ENCODE peak calls at places on chromosomes 16 and 17, in nine cellular contexts. Z is lower leg skin, H is A549, X is uterus, O is gastrocnemius medialis, A is prostate gland, E is Peyer's patch, D is breast epithelium, P is H54. L is an unnamed sample.

GRCh38 chr17:77696151-77696719 is 262.3 kb upstream of the TNRC6C start:
- DNase-seq in H (no peak), O (no peak), P (no peak), D (no peak), E (no peak), X (no peak), Z (peak), A (no peak), L (no peak)

GRCh38 chr17:7260601-7261376 is 1.5 kb downstream of the CLDN7 start:
- DNase-seq in A (peak), E (peak), D (peak), H (no peak), P (no peak), Z (no peak), O (no peak), X (no peak), L (peak)

GRCh38 chr17:46140645-46141197 is 52.5 kb downstream of the KANSL1 start:
- DNase-seq in X (no peak), A (no peak), P (no peak), E (no peak), Z (no peak), D (no peak), O (no peak), H (no peak), L (no peak)

GRCh38 chr16:57245472-57246113 is 534 bp downstream of the ARL2BP start:
- DNase-seq in X (peak), A (peak), E (no peak), Z (no peak), D (no peak), P (no peak), O (peak), H (peak), L (peak)

GRCh38 chr17:395974-396373 is 43.4 kb upstream of the RPH3AL start:
- DNase-seq in A (no peak), Z (no peak), O (no peak), E (no peak), X (no peak), D (no peak), P (no peak), H (no peak), L (no peak)

GRCh38 chr16:71746442-71747046 is 22.0 kb upstream of the PHLPP2 start:
- DNase-seq in A (no peak), D (no peak), P (no peak), O (no peak), E (peak), Z (no peak), H (peak), X (no peak), L (peak)

GRCh38 chr17:1229891-1230571 is 40.2 kb upstream of the BHLHA9 start:
- DNase-seq in O (no peak), X (no peak), D (no peak), Z (no peak), E (peak), A (no peak), P (no peak), H (no peak), L (no peak)

GRCh38 chr17:39939588-39940419 is 12.3 kb downstream of the LRRC3C start:
- DNase-seq in E (no peak), X (peak), A (no peak), Z (no peak), D (no peak), H (peak), O (no peak), P (peak), L (peak)

GRCh38 chr17:78301821-78302213 is 58.1 kb downstream of the SOCS3 start:
- DNase-seq in X (no peak), E (no peak), A (no peak), P (no peak), Z (no peak), H (no peak), D (no peak), O (no peak), L (no peak)

GRCh38 chr17:30253316-30253715 is 17.8 kb upstream of the SLC6A4 start:
- DNase-seq in X (no peak), A (peak), Z (no peak), D (no peak), E (no peak), O (no peak), H (no peak), P (no peak), L (peak)

GRCh38 chr17:77343031-77343866 is 202.5 kb downstream of the SEC14L1 start:
- DNase-seq in D (peak), H (no peak), Z (peak), O (no peak), E (peak), X (no peak), A (no peak), P (no peak), L (no peak)

GRCh38 chr17:5272313-5272712 is 9.8 kb upstream of the RABEP1 start:
- DNase-seq in Z (peak), D (no peak), X (no peak), O (no peak), H (no peak), E (no peak), A (no peak), P (no peak), L (no peak)

GRCh38 chr17:82687375-82687861 is 11.1 kb downstream of the RAB40B start:
- DNase-seq in Z (no peak), O (no peak), X (no peak), P (no peak), D (no peak), H (peak), E (no peak), A (peak), L (no peak)

GRCh38 chr17:31398381-31399275 is 7.2 kb downstream of the RAB11FIP4 start:
- DNase-seq in X (no peak), Z (peak), D (no peak), E (peak), A (no peak), O (no peak), P (no peak), H (no peak), L (no peak)

GRCh38 chr16:10947211-10947787 is 2.9 kb downstream of the CLEC16A start:
- DNase-seq in E (no peak), Z (no peak), H (no peak), A (no peak), X (no peak), O (no peak), D (no peak), P (no peak), L (no peak)

GRCh38 chr16:10945065-10945787 is 862 bp downstream of the CLEC16A start:
- DNase-seq in E (no peak), H (no peak), O (no peak), A (no peak), Z (no peak), P (no peak), D (no peak), X (no peak), L (no peak)

GRCh38 chr16:10942352-10943297 is at the start of gene DEXI:
- DNase-seq in X (peak), Z (peak), E (peak), O (peak), A (peak), D (peak), P (peak), H (peak), L (peak)

GRCh38 chr16:10946308-10946707 is 1.9 kb downstream of the CLEC16A start:
- DNase-seq in Z (no peak), D (no peak), A (no peak), H (no peak), X (no peak), O (no peak), E (no peak), P (no peak), L (no peak)

DNA sequence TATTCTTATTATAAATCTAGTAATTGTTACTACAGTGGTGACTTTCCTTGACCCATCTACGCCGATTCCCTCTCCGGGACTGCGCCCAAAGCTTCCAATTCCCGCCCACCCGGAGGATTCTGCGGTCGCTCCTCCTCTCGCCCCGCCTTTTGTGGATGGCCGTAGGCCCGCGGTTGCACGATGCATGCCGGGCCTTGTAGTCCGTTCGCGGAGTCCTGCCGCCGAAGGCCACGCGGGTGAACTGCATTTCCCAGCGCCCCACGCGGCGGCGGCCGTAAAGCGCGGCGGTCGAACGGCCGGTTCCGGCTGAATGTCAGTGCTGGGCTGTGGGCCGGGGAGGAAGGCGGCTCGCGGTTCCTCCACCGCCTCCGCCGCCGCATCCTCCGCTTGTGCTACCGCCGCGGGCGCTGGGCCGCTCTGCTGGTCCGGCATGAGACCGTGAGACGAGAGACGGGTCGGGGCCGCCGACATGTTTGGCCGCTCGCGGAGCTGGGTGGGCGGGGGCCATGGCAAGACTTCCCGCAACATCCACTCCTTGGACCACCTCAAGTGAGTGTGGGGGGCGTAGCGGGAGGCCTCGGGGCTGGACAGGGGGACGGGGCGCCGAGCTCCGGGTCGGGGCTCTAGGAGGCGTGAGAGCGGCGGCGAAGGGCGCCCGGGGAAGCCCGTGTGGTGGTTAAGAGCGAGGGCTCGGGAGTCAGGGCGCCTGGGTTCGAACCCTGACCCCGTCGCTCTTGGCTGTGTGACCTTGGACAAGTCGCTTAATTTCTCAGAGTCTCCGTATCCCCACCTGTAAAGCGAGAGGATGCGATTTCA is at the start of gene CLEC16A:
- DNase-seq in O (peak), P (peak), D (peak), H (peak), E (peak), A (peak), Z (peak), X (peak), L (peak)
- TF ChIP-seq POLR2A in O (peak), P (peak), D (peak), H (peak), E (peak), A (peak), Z (no peak), X (no peak), L (peak)

DNA sequence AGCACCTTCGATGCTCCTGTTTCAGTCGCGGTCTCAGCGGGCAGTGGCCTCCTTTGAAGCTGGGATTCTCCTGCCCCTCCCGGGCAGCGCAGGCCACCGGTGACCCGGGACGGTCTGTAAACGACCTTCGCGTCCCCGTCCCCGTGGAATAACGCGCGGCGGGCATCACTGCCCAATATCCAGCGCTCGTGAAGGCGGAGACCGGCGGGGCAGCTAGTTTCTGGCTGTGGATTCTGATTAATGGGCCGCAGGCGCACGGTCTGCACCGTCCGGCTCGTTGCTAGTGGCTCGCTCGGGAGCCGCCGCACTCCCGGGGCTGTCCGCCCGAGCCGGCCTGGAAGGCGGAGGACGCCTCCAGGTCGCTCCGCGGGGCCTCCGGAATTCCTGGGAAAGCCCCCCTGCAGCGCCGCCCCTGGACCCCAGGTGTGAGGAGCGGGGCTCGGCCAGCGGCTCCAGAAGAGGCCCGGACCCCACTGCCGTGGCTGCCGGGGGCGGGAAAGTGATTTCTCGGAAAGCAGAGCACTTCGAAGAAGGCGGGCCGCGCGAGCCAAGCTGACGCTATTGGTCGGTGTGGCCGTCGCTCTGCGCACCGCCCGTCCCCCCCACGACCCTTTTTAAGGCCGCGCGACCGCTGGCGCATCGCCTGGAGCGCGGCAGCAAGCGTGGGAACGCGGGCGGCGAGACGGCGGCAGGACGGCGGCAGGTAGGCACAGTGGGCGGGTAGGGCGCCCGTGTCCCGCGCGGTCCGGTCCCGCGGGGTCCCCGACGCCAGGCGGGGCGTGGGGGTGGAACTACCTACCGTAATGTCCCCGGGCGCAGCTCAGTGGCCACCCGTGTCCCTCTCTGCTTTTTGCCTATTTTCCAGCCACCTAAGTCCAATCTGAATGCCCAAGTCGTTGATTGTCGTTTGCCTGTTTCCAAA is at the start of gene IRF8:
- DNase-seq in D (no peak), X (no peak), P (no peak), O (peak), Z (peak), H (no peak), E (peak), A (peak), L (no peak)
- TF ChIP-seq POLR2A in D (no peak), X (no peak), P (no peak), O (peak), Z (no peak), H (no peak), E (peak), A (peak), L (no peak)

DNA sequence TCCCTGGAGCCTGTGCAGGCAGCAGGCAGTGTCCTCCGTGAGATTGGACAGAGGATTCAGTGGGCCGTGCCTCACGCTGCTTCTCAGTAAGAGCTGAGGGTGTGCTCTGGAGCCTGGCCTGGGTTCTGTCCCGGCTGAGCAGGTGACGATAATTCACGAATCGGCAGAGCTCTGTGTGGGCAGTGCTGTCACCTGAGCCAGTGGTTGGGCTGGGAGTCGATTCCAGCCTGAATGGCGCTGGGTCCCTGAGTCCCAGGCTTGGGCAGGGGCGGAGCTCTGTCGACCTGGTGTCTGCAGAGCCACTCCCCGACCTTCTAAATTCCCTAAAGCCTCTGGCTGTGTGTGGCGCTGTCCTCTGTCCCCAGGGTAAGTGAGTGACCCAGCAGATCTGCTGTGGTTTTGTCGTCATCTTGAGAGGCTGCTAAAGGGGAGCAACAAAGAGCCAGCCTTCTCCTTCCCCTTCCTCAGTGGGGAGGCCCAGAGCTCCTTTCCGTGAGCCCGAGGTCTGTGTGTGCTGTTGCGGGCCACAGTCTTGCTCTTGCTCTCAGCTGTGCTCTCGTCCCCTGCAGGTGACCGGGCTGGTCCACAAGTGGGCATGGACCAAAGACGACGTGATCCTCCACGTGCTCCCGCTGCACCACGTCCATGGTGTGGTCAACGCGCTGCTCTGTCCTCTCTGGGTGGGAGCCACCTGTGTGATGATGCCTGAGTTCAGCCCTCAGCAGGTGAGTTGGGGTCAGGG is 8.6 kb downstream of the ACSF3 start:
- DNase-seq in O (no peak), X (no peak), D (no peak), A (no peak), H (no peak), Z (no peak), E (no peak), P (no peak), L (no peak)
- TF ChIP-seq POLR2A in O (no peak), X (no peak), D (no peak), A (no peak), H (no peak), Z (no peak), E (peak), P (no peak), L (no peak)

GRCh38 chr16:25213709-25214416 is 2.9 kb upstream of the AQP8 start:
- DNase-seq in E (no peak), O (no peak), H (no peak), X (no peak), A (no peak), Z (no peak), P (no peak), D (no peak), L (peak)

GRCh38 chr16:25212636-25213035 is 4.1 kb upstream of the AQP8 start:
- DNase-seq in D (no peak), X (no peak), H (no peak), E (no peak), P (no peak), A (no peak), O (no peak), Z (no peak), L (no peak)

DNA sequence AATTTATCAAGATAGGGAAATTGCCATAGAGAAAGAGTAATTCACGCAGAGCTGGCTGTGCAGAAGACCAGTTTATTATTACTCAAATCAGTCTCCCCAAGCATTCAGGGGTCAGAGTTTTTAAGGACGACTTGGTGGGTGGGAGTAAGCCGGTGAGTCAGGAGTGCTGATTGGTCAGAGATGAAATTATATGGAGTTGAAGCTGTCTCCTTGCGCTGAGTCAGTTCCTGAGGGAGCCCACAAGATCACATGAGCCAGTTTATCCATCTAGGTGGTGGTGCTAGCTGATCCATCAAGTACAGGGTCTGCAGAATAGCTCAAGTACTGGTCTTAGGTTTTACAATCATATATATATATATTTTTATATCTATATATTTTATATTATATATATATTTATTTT is 6.0 kb upstream of the AQP8 start:
- DNase-seq in A (no peak), Z (no peak), E (no peak), X (no peak), O (no peak), P (peak), H (no peak), D (no peak), L (peak)
- TF ChIP-seq POLR2A in A (no peak), Z (no peak), E (no peak), X (no peak), O (no peak), P (no peak), H (no peak), D (no peak), L (no peak)

DNA sequence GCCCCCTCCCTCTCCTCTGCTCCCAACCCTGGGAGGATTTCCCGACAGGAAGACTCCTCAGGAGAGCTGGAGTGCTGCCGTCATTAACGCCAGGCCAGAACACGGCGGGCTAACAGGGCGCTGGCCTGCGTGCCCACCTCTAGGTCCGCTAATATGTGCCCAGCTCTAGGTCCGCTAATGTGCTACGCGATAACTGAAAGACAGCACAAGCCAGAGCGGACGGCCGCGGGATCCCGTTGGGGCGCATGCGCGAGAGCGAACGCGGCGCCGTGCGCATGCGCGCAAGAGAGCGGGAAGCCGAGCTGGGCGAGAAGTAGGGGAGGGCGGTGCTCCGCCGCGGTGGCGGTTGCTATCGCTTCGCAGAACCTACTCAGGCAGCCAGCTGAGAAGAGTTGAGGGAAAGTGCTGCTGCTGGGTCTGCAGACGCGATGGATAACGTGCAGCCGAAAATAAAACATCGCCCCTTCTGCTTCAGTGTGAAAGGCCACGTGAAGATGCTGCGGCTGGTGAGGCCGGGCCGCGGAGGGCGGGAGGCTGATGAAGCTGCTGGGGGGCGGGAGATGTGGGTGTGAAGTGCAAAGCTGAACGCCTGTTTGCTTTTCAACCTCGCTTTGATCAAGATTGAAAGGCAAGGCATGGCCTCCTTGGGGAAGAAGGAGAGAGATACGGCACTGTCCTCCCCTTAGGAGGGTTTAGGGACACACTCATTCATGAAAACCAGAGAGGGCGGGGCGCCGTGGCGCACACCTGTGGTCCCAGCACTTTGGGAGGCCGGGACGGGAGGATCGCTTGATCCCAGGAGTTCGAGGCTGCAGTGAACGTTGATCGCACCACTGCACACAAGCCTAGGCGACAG is at the start of gene CKLF:
- DNase-seq in A (peak), P (peak), E (peak), H (peak), Z (peak), X (peak), D (peak), O (peak), L (peak)
- TF ChIP-seq POLR2A in A (peak), P (peak), E (peak), H (peak), Z (no peak), X (peak), D (peak), O (peak), L (peak)

GRCh38 chr16:28494141-28494851 is at the start of gene APOBR:
- DNase-seq in E (peak), P (no peak), H (no peak), O (no peak), X (no peak), A (no peak), Z (no peak), D (no peak), L (peak)
- TF ChIP-seq POLR2A in E (no peak), P (no peak), H (no peak), O (no peak), X (no peak), A (no peak), Z (no peak), D (no peak), L (peak)

GRCh38 chr16:73047536-73048291 is at the start of gene ZFHX3:
- DNase-seq in A (peak), P (no peak), E (peak), O (peak), X (peak), Z (peak), H (no peak), D (peak), L (peak)
- TF ChIP-seq POLR2A in A (peak), P (peak), E (no peak), O (peak), X (peak), Z (no peak), H (no peak), D (no peak), L (no peak)

GRCh38 chr16:87464691-87465300 is 28.0 kb downstream of the ZCCHC14 start:
- DNase-seq in H (no peak), Z (peak), O (peak), P (peak), D (no peak), E (peak), A (no peak), X (peak), L (peak)
- TF ChIP-seq POLR2A in H (no peak), Z (no peak), O (peak), P (no peak), D (no peak), E (peak), A (no peak), X (peak), L (peak)